ENCODE peak calls at places on chromosomes 13 and 19, in six cellular contexts. A is hepatocyte, D is endothelial cell of umbilical vein, U is GM23248, V is fibroblast of lung, K is GM12878. W is an unnamed sample.

GRCh38 chr13:45243072-45243471 is 42.2 kb upstream of the KCTD4 start:
- DNase-seq in A (no peak), D (no peak), U (no peak), V (no peak), K (no peak), W (no peak)

GRCh38 chr19:16831531-16831930 is 2.3 kb downstream of the SIN3B start:
- DNase-seq in A (no peak), D (no peak), U (no peak), V (no peak), K (no peak), W (no peak)

GRCh38 chr19:34975056-34975455 is 11.0 kb upstream of the ZNF792 start:
- DNase-seq in A (no peak), D (no peak), U (no peak), V (no peak), K (no peak), W (no peak)

GRCh38 chr19:10764340-10764894 is 46.5 kb downstream of the DNM2 start:
- DNase-seq in A (peak; percentile 60), D (no peak), U (no peak), V (no peak), K (no peak), W (no peak)

GRCh38 chr13:42720116-42720857 is 61.1 kb upstream of the FAM216B start:
- DNase-seq in A (peak; percentile 86), D (peak; percentile 2), U (peak; percentile 98), V (peak; percentile 100), K (peak; percentile 13), W (peak; percentile 81)

GRCh38 chr13:75016225-75016624 is 465.7 kb downstream of the TBC1D4 start:
- DNase-seq in A (no peak), D (no peak), U (no peak), V (peak; percentile 14), K (no peak), W (no peak)

GRCh38 chr13:33017410-33017929 is 1.2 kb downstream of the KL start:
- DNase-seq in A (peak; percentile 63), D (peak; percentile 30), U (peak; percentile 38), V (peak; percentile 16), K (peak; percentile 65), W (peak; percentile 50)

GRCh38 chr19:17021328-17021727 is 5.3 kb downstream of the CPAMD8 start:
- DNase-seq in A (no peak), D (no peak), U (no peak), V (no peak), K (no peak), W (no peak)

GRCh38 chr19:5380215-5380919 is 39.8 kb upstream of the PTPRS start:
- DNase-seq in A (no peak), D (no peak), U (no peak), V (no peak), K (no peak), W (no peak)

GRCh38 chr13:27401210-27401609 is 23.2 kb upstream of the GTF3A start:
- DNase-seq in A (peak; percentile 20), D (no peak), U (peak; percentile 12), V (no peak), K (no peak), W (no peak)

GRCh38 chr19:58417071-58417470 is 8.6 kb downstream of the ZNF584 start:
- DNase-seq in A (no peak), D (no peak), U (no peak), V (no peak), K (no peak), W (no peak)

GRCh38 chr19:18051887-18052286 is 34.8 kb downstream of the IL12RB1 start:
- DNase-seq in A (no peak), D (no peak), U (peak; percentile 40), V (no peak), K (no peak), W (no peak)

GRCh38 chr13:97430296-97430695 is 3.7 kb upstream of the RAP2A start:
- DNase-seq in A (no peak), D (no peak), U (no peak), V (no peak), K (no peak), W (no peak)

GRCh38 chr13:77979721-77980377 is 61.2 kb upstream of the EDNRB start:
- DNase-seq in A (no peak), D (peak; percentile 4), U (peak; percentile 17), V (no peak), K (no peak), W (no peak)

GRCh38 chr19:18833849-18834643 is 2.3 kb downstream of the UPF1 start:
- DNase-seq in A (peak; percentile 51), D (peak; percentile 19), U (peak; percentile 46), V (no peak), K (no peak), W (no peak)

GRCh38 chr13:89153941-89154340 is 1482.8 kb downstream of the SLITRK5 start:
- DNase-seq in A (no peak), D (no peak), U (no peak), V (no peak), K (no peak), W (no peak)

GRCh38 chr13:101307181-101307701 is 109.1 kb downstream of the NALCN start:
- DNase-seq in A (peak; percentile 22), D (no peak), U (peak; percentile 84), V (peak; percentile 61), K (no peak), W (no peak)

GRCh38 chr19:18053571-18054219 is 33.0 kb downstream of the IL12RB1 start:
- DNase-seq in A (no peak), D (no peak), U (peak; percentile 58), V (peak; percentile 49), K (no peak), W (no peak)

GRCh38 chr13:36919206-36919832 is 719 bp downstream of the SMAD9 start:
- DNase-seq in A (peak; percentile 71), D (no peak), U (peak; percentile 74), V (peak; percentile 9), K (no peak), W (peak; percentile 73)
- TF ChIP-seq EZH2 in A (no peak), D (no peak), U (no peak), V (no peak), K (no peak), W (no peak)

GRCh38 chr13:21322988-21323387 is 136.1 kb downstream of the ZDHHC20 start:
- DNase-seq in A (no peak), D (no peak), U (no peak), V (no peak), K (no peak), W (no peak)
- TF ChIP-seq EZH2 in A (no peak), D (no peak), U (no peak), V (no peak), K (no peak), W (no peak)

GRCh38 chr19:52599241-52599640 is 29.2 kb downstream of the ZNF701 start:
- DNase-seq in A (peak; percentile 33), D (no peak), U (no peak), V (no peak), K (no peak), W (no peak)

GRCh38 chr19:52602931-52603330 is 32.8 kb downstream of the ZNF701 start:
- DNase-seq in A (no peak), D (no peak), U (peak; percentile 49), V (no peak), K (no peak), W (no peak)

GRCh38 chr19:52603558-52604207 is 33.6 kb downstream of the ZNF701 start:
- DNase-seq in A (no peak), D (no peak), U (peak; percentile 54), V (peak; percentile 57), K (no peak), W (no peak)

GRCh38 chr19:52600639-52601024 is 30.5 kb downstream of the ZNF701 start:
- DNase-seq in A (peak; percentile 71), D (no peak), U (no peak), V (no peak), K (no peak), W (peak; percentile 5)

DNA sequence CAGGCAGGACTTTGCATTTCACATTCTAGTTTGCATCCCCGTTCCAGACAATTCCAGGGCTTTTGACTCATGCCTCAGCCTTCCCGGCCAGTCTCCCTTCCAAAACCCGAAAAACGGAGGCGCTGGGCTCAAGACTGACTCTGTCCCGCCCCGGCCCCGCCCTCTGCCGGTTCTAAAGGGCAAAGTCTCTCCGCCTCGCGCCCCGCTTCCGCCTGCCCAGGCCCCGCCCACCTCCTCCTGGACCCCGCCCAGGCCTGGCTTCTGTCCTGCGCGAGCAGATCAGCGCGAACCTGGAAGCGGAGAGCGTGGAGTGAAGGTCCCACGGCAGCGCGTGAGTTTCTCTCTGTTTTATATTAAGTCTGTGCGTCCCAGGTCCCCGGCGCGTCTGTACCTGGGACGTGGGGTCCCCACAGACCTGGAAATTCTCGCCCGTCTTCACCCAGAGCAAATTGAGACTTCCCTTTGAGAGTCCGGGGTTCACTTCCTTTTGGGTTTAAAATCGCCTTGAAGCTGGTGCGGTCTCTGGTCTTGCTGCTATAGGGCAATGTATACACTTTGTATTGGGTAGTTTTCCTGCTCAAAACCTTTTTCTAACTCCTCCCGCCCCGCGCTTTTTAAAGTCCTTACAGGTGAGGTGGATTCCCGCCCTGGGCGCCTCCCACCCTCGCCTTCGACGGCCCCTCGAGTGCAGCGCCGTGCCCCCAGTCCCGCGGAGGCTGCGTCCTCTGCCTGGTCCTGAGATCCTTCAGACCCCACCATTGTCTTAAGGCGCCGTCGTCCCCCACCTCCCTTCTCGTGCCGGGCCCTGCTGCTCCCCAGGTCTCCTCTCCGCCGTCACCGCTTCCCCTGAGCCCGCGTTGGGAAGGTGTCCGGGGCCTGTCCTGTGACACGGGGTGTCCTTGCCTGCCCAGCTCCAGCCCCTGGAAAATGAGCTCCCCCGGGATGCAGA is 31.2 kb downstream of the ZNF701 start:
- DNase-seq in A (peak; percentile 97), D (peak; percentile 84), U (peak; percentile 97), V (peak; percentile 87), K (peak; percentile 60), W (peak; percentile 89)
- TF ChIP-seq EZH2 in A (no peak), D (no peak), U (no peak), V (no peak), K (no peak), W (no peak)

GRCh38 chr19:29593869-29594268 is 12.2 kb upstream of the POP4 start:
- DNase-seq in A (no peak), D (no peak), U (no peak), V (no peak), K (no peak), W (no peak)

GRCh38 chr19:29598036-29598435 is 8.0 kb upstream of the POP4 start:
- DNase-seq in A (no peak), D (no peak), U (no peak), V (no peak), K (no peak), W (no peak)

GRCh38 chr19:29596080-29596479 is 10.0 kb upstream of the POP4 start:
- DNase-seq in A (no peak), D (no peak), U (no peak), V (no peak), K (no peak), W (no peak)

GRCh38 chr19:29596885-29597525 is 9.1 kb upstream of the POP4 start:
- DNase-seq in A (peak; percentile 37), D (no peak), U (peak; percentile 43), V (peak; percentile 14), K (no peak), W (peak; percentile 10)

GRCh38 chr19:29598496-29598895 is 7.6 kb upstream of the POP4 start:
- DNase-seq in A (no peak), D (no peak), U (no peak), V (no peak), K (no peak), W (no peak)
- TF ChIP-seq EZH2 in A (no peak), D (no peak), U (no peak), V (no peak), K (no peak), W (no peak)

GRCh38 chr19:41914191-41914834 is 13.9 kb downstream of the ERFL start:
- DNase-seq in A (no peak), D (no peak), U (no peak), V (no peak), K (no peak), W (no peak)
- TF ChIP-seq EZH2 in A (peak; percentile 17), D (peak; percentile 45), U (no peak), V (peak; percentile 94), K (no peak), W (no peak)

W was measured in A673.